ENCODE peak calls at places on chromosomes 11 and 22, in four cellular contexts. B is right lobe of liver, R is mammary epithelial cell, N is BE2C. V is an unnamed sample. For H3K4me1, the result is how much of the 10 kb centered on the place peaks cover.

GRCh38 chr11:9914064-9914463 is 250.2 kb downstream of the SWAP70 start:
- DNase-seq in B (no peak), R (no peak), N (no peak), V (no peak)

GRCh38 chr22:47196881-47197701 is 434.6 kb downstream of the TBC1D22A start:
- DNase-seq in B (peak), R (no peak), N (no peak), V (no peak)

GRCh38 chr11:66126808-66127555 is 56.9 kb downstream of the PACS1 start:
- DNase-seq in B (no peak), R (peak), N (peak), V (peak)

GRCh38 chr11:115297330-115297729 is 206.9 kb downstream of the CADM1 start:
- DNase-seq in B (no peak), R (no peak), N (no peak), V (no peak)

GRCh38 chr11:82527185-82527584 is 206.5 kb downstream of the FAM181B start:
- DNase-seq in B (no peak), R (no peak), N (no peak), V (no peak)

GRCh38 chr11:100827934-100828661 is 141.0 kb downstream of the ARHGAP42 start:
- DNase-seq in B (no peak), R (peak), N (peak), V (no peak)

GRCh38 chr11:5364214-5364613 is 12.9 kb downstream of the OR51B6 start:
- DNase-seq in B (no peak), R (no peak), N (no peak), V (no peak)

GRCh38 chr11:93659841-93660240 is 1.6 kb upstream of the CEP295 start:
- DNase-seq in B (no peak), R (no peak), N (no peak), V (no peak)

GRCh38 chr22:37176464-37177061 is 11.5 kb downstream of the C1QTNF6 start:
- DNase-seq in B (peak), R (no peak), N (peak), V (peak)

GRCh38 chr22:36184433-36185035 is 17.1 kb downstream of the APOL4 start:
- DNase-seq in B (no peak), R (no peak), N (no peak), V (no peak)

GRCh38 chr11:83816572-83817187 is 530.5 kb upstream of the CCDC90B start:
- DNase-seq in B (no peak), R (no peak), N (no peak), V (no peak)

GRCh38 chr11:47533690-47534135 is 19.2 kb downstream of the CELF1 start:
- DNase-seq in B (no peak), R (no peak), N (no peak), V (no peak)

GRCh38 chr11:103676413-103676812 is 360.0 kb upstream of the DDI1 start:
- DNase-seq in B (no peak), R (no peak), N (no peak), V (no peak)

GRCh38 chr22:27718186-27719032 is 83.1 kb downstream of the MN1 start:
- DNase-seq in B (no peak), R (peak), N (peak), V (peak)

GRCh38 chr11:22800482-22800881 is 29.1 kb downstream of the SVIP start:
- DNase-seq in B (no peak), R (no peak), N (no peak), V (no peak)

GRCh38 chr22:28410050-28410816 is 269.4 kb downstream of the TTC28 start:
- DNase-seq in B (no peak), R (no peak), N (no peak), V (no peak)

GRCh38 chr22:22201185-22201924 is 43.2 kb upstream of the VPREB1 start:
- DNase-seq in B (peak), R (no peak), N (peak), V (no peak)

DNA sequence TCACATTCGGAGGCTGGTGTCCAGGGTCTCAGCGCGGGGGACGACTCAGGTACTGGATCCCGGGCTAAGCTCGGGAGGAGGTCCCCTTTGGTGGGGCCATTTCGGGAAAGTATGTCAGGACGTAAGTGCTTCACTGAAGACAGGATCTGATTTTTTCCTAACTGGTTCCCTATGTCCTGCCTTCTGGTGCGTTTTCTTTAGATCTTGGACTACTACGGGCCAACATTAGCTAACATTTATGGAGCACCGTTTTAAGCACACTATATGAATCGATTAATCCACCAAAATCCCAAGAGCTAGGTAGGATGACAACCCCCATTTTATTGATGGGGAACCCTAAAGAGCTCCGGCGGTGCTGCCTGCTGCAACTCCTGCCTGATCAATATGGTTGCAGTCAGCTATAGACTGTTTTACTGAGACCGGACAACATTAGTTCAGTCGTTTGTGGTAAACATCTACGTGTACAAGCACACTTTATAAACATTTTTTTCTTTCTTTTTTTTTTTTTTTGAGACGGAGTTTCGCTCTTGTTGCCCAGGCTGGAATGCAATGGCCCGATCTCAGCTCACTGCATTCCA is 17.0 kb upstream of the WDR74 start:
- DNase-seq in B (no peak), R (no peak), N (no peak), V (no peak)
- H3K4me1 ChIP-seq in B (under half), R (under half), N (under half), V (under half)

GRCh38 chr22:21022955-21023614 is 8.1 kb downstream of the P2RX6 start:
- DNase-seq in B (no peak), R (no peak), N (peak), V (no peak)

GRCh38 chr22:21022507-21022906 is 7.5 kb downstream of the P2RX6 start:
- DNase-seq in B (no peak), R (no peak), N (no peak), V (no peak)

GRCh38 chr22:21016644-21017420 is 1.9 kb downstream of the P2RX6 start:
- DNase-seq in B (no peak), R (no peak), N (no peak), V (no peak)

GRCh38 chr22:21018314-21018713 is 3.3 kb downstream of the P2RX6 start:
- DNase-seq in B (no peak), R (no peak), N (no peak), V (no peak)

GRCh38 chr22:21020802-21021429 is 6.0 kb downstream of the P2RX6 start:
- DNase-seq in B (no peak), R (no peak), N (peak), V (no peak)
- TF ChIP-seq CTCF in B (peak), R (peak), N (peak), V (no peak)

GRCh38 chr11:14500181-14500651 is 605 bp upstream of the COPB1 start:
- DNase-seq in B (peak), R (peak), N (peak), V (peak)
- H3K4me3 ChIP-seq in B (peak), R (peak), N (peak), V (no peak)

GRCh38 chr22:20459862-20460261 is 22.2 kb upstream of the SCARF2 start:
- DNase-seq in B (no peak), R (no peak), N (no peak), V (no peak)
- H3K4me1 ChIP-seq in B (under half), R (under half), N (under half), V (under half)

DNA sequence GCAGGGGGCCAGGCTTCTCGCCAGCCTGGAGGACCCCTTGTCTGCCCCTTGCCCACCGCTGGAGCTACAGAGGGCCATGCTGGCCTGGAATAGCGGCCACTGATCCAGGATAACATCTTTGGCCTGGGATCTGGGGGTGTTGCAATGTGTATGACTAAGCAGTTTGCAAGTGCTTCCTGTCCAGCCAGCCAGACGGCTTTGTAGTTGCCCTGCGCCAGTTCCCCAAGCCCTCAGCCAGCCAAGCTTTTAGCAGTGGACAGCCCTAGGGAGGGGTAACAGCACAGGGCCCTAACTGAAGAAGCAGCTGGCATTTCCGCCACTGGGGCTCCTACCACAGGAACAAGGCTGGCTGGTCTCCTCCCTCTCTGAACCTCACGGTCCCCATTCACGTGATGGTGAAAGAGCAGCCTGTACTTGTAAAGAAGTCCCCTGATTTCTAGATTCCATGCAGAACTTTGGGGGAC is 32.1 kb downstream of the UQCR10 start:
- DNase-seq in B (peak), R (peak), N (peak), V (peak)
- TF ChIP-seq CTCF in B (no peak), R (peak), N (peak), V (no peak)

DNA sequence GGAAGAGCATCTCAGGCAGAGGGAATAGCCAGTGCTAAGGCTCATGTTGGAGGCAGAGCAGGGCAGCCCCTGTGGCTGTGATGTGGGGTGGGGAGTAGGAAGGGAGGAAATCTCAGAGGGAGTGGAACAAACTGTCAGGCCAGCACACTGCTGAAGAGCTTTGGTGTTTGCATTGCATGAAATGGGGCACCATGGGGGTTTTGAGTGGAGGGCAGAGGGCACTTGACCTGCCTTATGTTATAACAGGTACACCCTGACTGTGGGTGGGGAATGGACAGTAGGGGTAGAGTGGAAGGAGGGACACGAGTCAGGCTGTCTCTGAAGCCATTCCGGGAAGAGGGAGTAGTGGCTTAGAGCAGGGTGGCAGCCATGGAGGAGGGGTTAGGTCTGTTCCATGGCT is 24.0 kb downstream of the PRDM11 start:
- DNase-seq in B (no peak), R (no peak), N (no peak), V (no peak)
- H3K4me3 ChIP-seq in B (no peak), R (no peak), N (no peak), V (no peak)